ENCODE peak calls at places on chromosomes 5 and 9, in seven cellular contexts. Q is HCT116, O is GM23248, C is neural progenitor cell, B is GM23338, E is SK-N-SH, L is PC-3. V is an unnamed sample.

GRCh38 chr5:175809531-175810121 is 61.8 kb upstream of the CPLX2 start:
- DNase-seq in Q (peak; percentile 37), O (peak; percentile 84), C (no peak), B (peak; percentile 53), E (no peak), L (peak; percentile 97), V (no peak)

GRCh38 chr9:134929560-134930158 is 11.9 kb upstream of the FCN1 start:
- DNase-seq in Q (no peak), O (no peak), C (no peak), B (no peak), E (no peak), L (no peak), V (peak; percentile 27)

GRCh38 chr5:72465601-72466563 is 41.3 kb downstream of the ZNF366 start:
- DNase-seq in Q (no peak), O (peak; percentile 63), C (no peak), B (no peak), E (no peak), L (peak; percentile 37), V (no peak)

GRCh38 chr5:82597437-82597836 is 319.3 kb upstream of the RPS23 start:
- DNase-seq in Q (peak; percentile 29), O (no peak), C (peak; percentile 58), B (peak; percentile 67), E (no peak), L (peak; percentile 13), V (no peak)

GRCh38 chr9:18864516-18864915 is 168.5 kb downstream of the SAXO1 start:
- DNase-seq in Q (no peak), O (peak; percentile 62), C (no peak), B (no peak), E (no peak), L (no peak), V (no peak)

GRCh38 chr9:114738581-114739316 is 56.8 kb upstream of the TEX48 start:
- DNase-seq in Q (peak; percentile 63), O (peak; percentile 95), C (peak; percentile 77), B (peak; percentile 87), E (peak; percentile 69), L (peak; percentile 80), V (peak; percentile 78)

GRCh38 chr9:130823435-130823834 is 11.6 kb upstream of the ABL1 start:
- DNase-seq in Q (no peak), O (peak; percentile 53), C (no peak), B (no peak), E (no peak), L (no peak), V (no peak)

GRCh38 chr5:9544502-9545300 is 1.2 kb downstream of the SEMA5A start:
- DNase-seq in Q (no peak), O (peak; percentile 93), C (peak; percentile 93), B (peak; percentile 93), E (peak; percentile 85), L (peak; percentile 97), V (no peak)

GRCh38 chr9:660227-660626 is 181.3 kb upstream of the DMRT1 start:
- DNase-seq in Q (no peak), O (no peak), C (no peak), B (no peak), E (no peak), L (no peak), V (no peak)

GRCh38 chr5:116358911-116359418 is 215.7 kb downstream of the SEMA6A start:
- DNase-seq in Q (no peak), O (no peak), C (no peak), B (no peak), E (no peak), L (no peak), V (peak; percentile 65)

GRCh38 chr5:107247427-107247826 is 423.3 kb downstream of the EFNA5 start:
- DNase-seq in Q (no peak), O (peak; percentile 6), C (no peak), B (no peak), E (no peak), L (peak; percentile 20), V (no peak)

GRCh38 chr9:70421272-70422180 is 7.1 kb upstream of the KLF9 start:
- DNase-seq in Q (no peak), O (peak; percentile 62), C (peak; percentile 48), B (peak; percentile 41), E (no peak), L (no peak), V (no peak)

GRCh38 chr5:147223951-147224791 is 10.7 kb upstream of the STK32A start:
- DNase-seq in Q (peak; percentile 36), O (peak; percentile 68), C (peak; percentile 70), B (peak; percentile 73), E (peak; percentile 69), L (peak; percentile 55), V (peak; percentile 3)

GRCh38 chr9:133579231-133579560 is 30.0 kb downstream of the FAM163B start:
- DNase-seq in Q (no peak), O (no peak), C (no peak), B (peak; percentile 38), E (no peak), L (no peak), V (peak; percentile 49)

DNA sequence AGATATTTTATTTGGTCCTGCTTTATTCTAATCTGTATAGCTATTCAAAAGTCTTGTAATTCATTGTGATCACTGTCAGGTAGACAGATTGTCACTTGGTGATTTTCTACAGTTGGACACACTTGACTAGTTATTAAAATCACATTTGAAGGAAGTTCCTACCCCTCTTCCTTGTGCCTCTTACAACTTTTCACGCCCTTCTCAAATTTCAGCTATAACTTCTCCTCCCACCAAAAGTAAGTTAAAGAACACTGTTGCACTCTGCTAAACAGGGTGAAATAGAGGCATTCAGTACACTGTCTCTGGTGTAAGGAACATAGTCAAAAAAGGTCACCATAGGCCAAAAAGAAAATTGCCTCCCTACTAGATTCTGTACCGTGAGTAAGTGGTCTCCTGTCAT is 142.1 kb upstream of the POU5F2 start:
- DNase-seq in Q (no peak), O (no peak), C (no peak), B (no peak), E (no peak), L (peak; percentile 13), V (no peak)
- TF ChIP-seq EZH2phosphoT487 in Q (no peak), O (no peak), C (no peak), B (no peak), E (no peak), L (no peak), V (no peak)

GRCh38 chr5:172180936-172181335 is 7.1 kb downstream of the STK10 start:
- DNase-seq in Q (no peak), O (no peak), C (no peak), B (no peak), E (no peak), L (no peak), V (no peak)

GRCh38 chr5:172178301-172179031 is 9.6 kb downstream of the STK10 start:
- DNase-seq in Q (no peak), O (no peak), C (peak; percentile 28), B (no peak), E (no peak), L (no peak), V (peak; percentile 61)

GRCh38 chr5:172182291-172182690 is 5.7 kb downstream of the STK10 start:
- DNase-seq in Q (no peak), O (no peak), C (no peak), B (no peak), E (no peak), L (no peak), V (no peak)

GRCh38 chr5:172177232-172177631 is 10.8 kb downstream of the STK10 start:
- DNase-seq in Q (no peak), O (no peak), C (no peak), B (no peak), E (no peak), L (no peak), V (no peak)

GRCh38 chr5:172179032-172179989 is 8.7 kb downstream of the STK10 start:
- DNase-seq in Q (no peak), O (no peak), C (no peak), B (peak; percentile 38), E (no peak), L (no peak), V (peak; percentile 62)
- TF ChIP-seq EZH2phosphoT487 in Q (no peak), O (no peak), C (no peak), B (no peak), E (no peak), L (no peak), V (no peak)

GRCh38 chr5:169944922-169945675 is 35.2 kb downstream of the INSYN2B start:
- DNase-seq in Q (no peak), O (peak; percentile 58), C (no peak), B (no peak), E (no peak), L (no peak), V (no peak)

GRCh38 chr5:169950333-169950732 is 30.0 kb downstream of the INSYN2B start:
- DNase-seq in Q (no peak), O (no peak), C (no peak), B (no peak), E (no peak), L (no peak), V (no peak)

GRCh38 chr5:169945831-169946261 is 34.4 kb downstream of the INSYN2B start:
- DNase-seq in Q (no peak), O (peak; percentile 95), C (peak; percentile 23), B (no peak), E (peak; percentile 26), L (peak; percentile 72), V (no peak)

GRCh38 chr5:169944115-169944514 is 36.2 kb downstream of the INSYN2B start:
- DNase-seq in Q (no peak), O (no peak), C (no peak), B (no peak), E (no peak), L (no peak), V (no peak)

DNA sequence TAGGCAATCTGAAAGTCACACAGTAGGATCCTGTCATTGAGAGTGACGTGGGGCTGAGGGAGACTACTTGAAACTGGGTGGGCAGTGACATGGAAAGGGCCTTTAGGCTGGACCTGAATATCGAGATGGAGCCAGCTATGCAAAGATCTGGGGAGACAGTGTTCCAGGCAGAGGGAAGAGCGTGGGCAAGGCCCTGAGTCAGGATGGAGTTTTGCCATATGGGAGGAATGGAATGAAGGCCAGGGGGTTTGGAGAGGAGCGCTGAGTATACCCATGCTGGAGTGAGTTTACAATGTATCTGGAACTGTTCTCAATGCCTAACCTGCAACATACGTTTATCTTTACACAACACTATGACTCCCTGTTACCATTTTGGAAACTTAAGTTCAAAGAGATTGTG is 33.6 kb downstream of the INSYN2B start:
- DNase-seq in Q (no peak), O (peak; percentile 85), C (no peak), B (no peak), E (no peak), L (no peak), V (no peak)
- TF ChIP-seq EZH2phosphoT487 in Q (no peak), O (no peak), C (no peak), B (no peak), E (no peak), L (no peak), V (no peak)

DNA sequence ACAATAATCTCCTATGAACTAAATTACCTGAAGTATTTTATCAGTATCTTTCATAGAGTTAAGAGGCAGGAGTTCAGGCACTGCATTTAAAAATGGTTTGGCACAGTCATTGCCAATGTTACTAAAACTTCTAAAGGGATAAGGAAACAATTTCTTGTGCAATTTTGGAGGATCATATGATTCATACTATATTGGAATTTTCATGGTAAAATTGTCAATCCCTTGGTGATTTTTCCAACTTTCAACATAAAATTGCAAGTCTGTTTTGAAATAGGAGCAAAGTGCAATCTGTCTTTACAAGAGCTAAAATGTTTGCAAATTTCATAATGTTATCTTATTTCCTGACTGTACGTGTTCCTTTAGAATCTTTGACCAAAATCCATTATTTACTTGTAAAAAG is 211.1 kb downstream of the DMRTA1 start:
- DNase-seq in Q (no peak), O (peak; percentile 53), C (no peak), B (no peak), E (no peak), L (no peak), V (no peak)
- TF ChIP-seq EZH2phosphoT487 in Q (no peak), O (no peak), C (no peak), B (no peak), E (no peak), L (no peak), V (no peak)

V was measured in OCI-LY7.